ENCODE peak calls at places on chromosomes 7 and 10, in ten cellular contexts. One of them, this sample, is unnamed.

GRCh38 chr7:128902761-128903585 is 7.5 kb downstream of the KCP start:
- DNase-seq in kidney: no peak
- DNase-seq in mesendoderm: no peak
- DNase-seq in omental fat pad: no peak
- DNase-seq in NCI-H2029 treated with DMSO at 0.1 percent for 48 hours: no peak
- DNase-seq in mucosa of gallbladder: peak; percentile 54
- DNase-seq in frontal cortex: no peak
- DNase-seq in IMR-90: peak; percentile 8
- DNase-seq in neural progenitor cell: no peak
- DNase-seq in stimulated activated CD4-positive, alpha-beta T cell treated with anti-CD3 and anti-CD28 coated beads, Interleukin-1b, Interleukin-23, amount 100 ng/mL, for 24 hours: no peak
- DNase-seq in this sample: peak; percentile 67

GRCh38 chr7:33100770-33101169 is 8.4 kb downstream of the RP9 start:
- DNase-seq in kidney: no peak
- DNase-seq in mesendoderm: no peak
- DNase-seq in omental fat pad: no peak
- DNase-seq in NCI-H2029 treated with DMSO at 0.1 percent for 48 hours: no peak
- DNase-seq in mucosa of gallbladder: no peak
- DNase-seq in frontal cortex: no peak
- DNase-seq in IMR-90: no peak
- DNase-seq in neural progenitor cell: no peak
- DNase-seq in stimulated activated CD4-positive, alpha-beta T cell treated with anti-CD3 and anti-CD28 coated beads, Interleukin-1b, Interleukin-23, amount 100 ng/mL, for 24 hours: no peak
- DNase-seq in this sample: no peak

GRCh38 chr10:124005091-124005490 is 88.3 kb downstream of the CHST15 start:
- DNase-seq in kidney: peak; percentile 59
- DNase-seq in mesendoderm: no peak
- DNase-seq in omental fat pad: no peak
- DNase-seq in NCI-H2029 treated with DMSO at 0.1 percent for 48 hours: no peak
- DNase-seq in mucosa of gallbladder: no peak
- DNase-seq in frontal cortex: no peak
- DNase-seq in IMR-90: no peak
- DNase-seq in neural progenitor cell: no peak
- DNase-seq in stimulated activated CD4-positive, alpha-beta T cell treated with anti-CD3 and anti-CD28 coated beads, Interleukin-1b, Interleukin-23, amount 100 ng/mL, for 24 hours: no peak
- DNase-seq in this sample: no peak

GRCh38 chr10:46028584-46029570 is 1.5 kb downstream of the NCOA4 start:
- DNase-seq in kidney: no peak
- DNase-seq in mesendoderm: peak; percentile 73
- DNase-seq in omental fat pad: no peak
- DNase-seq in NCI-H2029 treated with DMSO at 0.1 percent for 48 hours: peak; percentile 2
- DNase-seq in mucosa of gallbladder: peak; percentile 73
- DNase-seq in frontal cortex: no peak
- DNase-seq in IMR-90: peak; percentile 81
- DNase-seq in neural progenitor cell: peak; percentile 60
- DNase-seq in stimulated activated CD4-positive, alpha-beta T cell treated with anti-CD3 and anti-CD28 coated beads, Interleukin-1b, Interleukin-23, amount 100 ng/mL, for 24 hours: no peak
- DNase-seq in this sample: peak; percentile 77

GRCh38 chr7:99794585-99795502 is 10.9 kb upstream of the CYP3A4 start:
- DNase-seq in kidney: no peak
- DNase-seq in mesendoderm: no peak
- DNase-seq in omental fat pad: no peak
- DNase-seq in NCI-H2029 treated with DMSO at 0.1 percent for 48 hours: no peak
- DNase-seq in mucosa of gallbladder: peak; percentile 26
- DNase-seq in frontal cortex: no peak
- DNase-seq in IMR-90: no peak
- DNase-seq in neural progenitor cell: no peak
- DNase-seq in stimulated activated CD4-positive, alpha-beta T cell treated with anti-CD3 and anti-CD28 coated beads, Interleukin-1b, Interleukin-23, amount 100 ng/mL, for 24 hours: no peak
- DNase-seq in this sample: peak; percentile 5

GRCh38 chr10:70920519-70920918 is 32.2 kb upstream of the PCBD1 start:
- DNase-seq in kidney: peak; percentile 93
- DNase-seq in mesendoderm: no peak
- DNase-seq in omental fat pad: no peak
- DNase-seq in NCI-H2029 treated with DMSO at 0.1 percent for 48 hours: peak; percentile 36
- DNase-seq in mucosa of gallbladder: peak; percentile 53
- DNase-seq in frontal cortex: no peak
- DNase-seq in IMR-90: no peak
- DNase-seq in neural progenitor cell: no peak
- DNase-seq in stimulated activated CD4-positive, alpha-beta T cell treated with anti-CD3 and anti-CD28 coated beads, Interleukin-1b, Interleukin-23, amount 100 ng/mL, for 24 hours: no peak
- DNase-seq in this sample: no peak

GRCh38 chr7:102413071-102413470 is 16.9 kb downstream of the PRKRIP1 start:
- DNase-seq in kidney: no peak
- DNase-seq in mesendoderm: no peak
- DNase-seq in omental fat pad: no peak
- DNase-seq in NCI-H2029 treated with DMSO at 0.1 percent for 48 hours: no peak
- DNase-seq in mucosa of gallbladder: no peak
- DNase-seq in frontal cortex: no peak
- DNase-seq in IMR-90: no peak
- DNase-seq in neural progenitor cell: no peak
- DNase-seq in stimulated activated CD4-positive, alpha-beta T cell treated with anti-CD3 and anti-CD28 coated beads, Interleukin-1b, Interleukin-23, amount 100 ng/mL, for 24 hours: no peak
- DNase-seq in this sample: no peak

GRCh38 chr7:18420758-18421157 is 74.8 kb upstream of the HDAC9 start:
- DNase-seq in kidney: no peak
- DNase-seq in mesendoderm: no peak
- DNase-seq in omental fat pad: no peak
- DNase-seq in NCI-H2029 treated with DMSO at 0.1 percent for 48 hours: no peak
- DNase-seq in mucosa of gallbladder: no peak
- DNase-seq in frontal cortex: no peak
- DNase-seq in IMR-90: peak; percentile 46
- DNase-seq in neural progenitor cell: no peak
- DNase-seq in stimulated activated CD4-positive, alpha-beta T cell treated with anti-CD3 and anti-CD28 coated beads, Interleukin-1b, Interleukin-23, amount 100 ng/mL, for 24 hours: no peak
- DNase-seq in this sample: no peak